ENCODE peak calls at places on chromosome 7, in six cellular contexts. Y, N, S, M, B and F are unnamed samples.

GRCh38 chr7:49580000-49580399 is 193.4 kb upstream of the VWC2 start:
- DNase-seq in Y (no peak), N (no peak), S (no peak), M (no peak), B (no peak), F (no peak)

GRCh38 chr7:29879609-29880008 is 73.3 kb downstream of the WIPF3 start:
- DNase-seq in Y (no peak), N (no peak), S (no peak), M (no peak), B (no peak), F (no peak)

GRCh38 chr7:151756076-151756731 is 120.7 kb downstream of the PRKAG2 start:
- DNase-seq in Y (no peak), N (no peak), S (no peak), M (peak), B (peak), F (no peak)

GRCh38 chr7:5397657-5398237 is 25.9 kb downstream of the TNRC18 start:
- DNase-seq in Y (no peak), N (peak), S (no peak), M (no peak), B (no peak), F (no peak)

GRCh38 chr7:157412021-157412443 is 75.2 kb downstream of the DNAJB6 start:
- DNase-seq in Y (no peak), N (no peak), S (no peak), M (peak), B (no peak), F (peak)

GRCh38 chr7:23680417-23681405 is 712 bp downstream of the FAM221A start:
- DNase-seq in Y (peak), N (peak), S (no peak), M (peak), B (peak), F (no peak)

GRCh38 chr7:44348300-44348699 is 22.9 kb upstream of the CAMK2B start:
- DNase-seq in Y (no peak), N (no peak), S (no peak), M (peak), B (no peak), F (no peak)

GRCh38 chr7:142523821-142524460 is 225.3 kb upstream of the PRSS1 start:
- DNase-seq in Y (no peak), N (no peak), S (no peak), M (no peak), B (no peak), F (no peak)

GRCh38 chr7:3154881-3155494 is 111.3 kb upstream of the CARD11 start:
- DNase-seq in Y (no peak), N (peak), S (no peak), M (peak), B (peak), F (no peak)

GRCh38 chr7:55366461-55367138 is 1.5 kb downstream of the LANCL2 start:
- DNase-seq in Y (no peak), N (peak), S (no peak), M (no peak), B (no peak), F (no peak)

GRCh38 chr7:84838857-84839256 is 348.0 kb downstream of the SEMA3D start:
- DNase-seq in Y (no peak), N (no peak), S (no peak), M (no peak), B (no peak), F (no peak)

GRCh38 chr7:11831383-11831726 is 643 bp downstream of the THSD7A start:
- DNase-seq in Y (no peak), N (no peak), S (no peak), M (peak), B (no peak), F (no peak)

GRCh38 chr7:2521952-2522591 is 2.5 kb downstream of the LFNG start:
- DNase-seq in Y (peak), N (peak), S (no peak), M (no peak), B (no peak), F (no peak)

GRCh38 chr7:23357190-23358093 is 58.3 kb downstream of the MALSU1 start:
- DNase-seq in Y (no peak), N (no peak), S (no peak), M (peak), B (no peak), F (no peak)

GRCh38 chr7:21243265-21243664 is 184.6 kb upstream of the SP4 start:
- DNase-seq in Y (no peak), N (no peak), S (no peak), M (no peak), B (no peak), F (no peak)

GRCh38 chr7:151940048-151940845 is 16.0 kb upstream of the GALNTL5 start:
- DNase-seq in Y (no peak), N (no peak), S (no peak), M (peak), B (no peak), F (no peak)

GRCh38 chr7:74657692-74658170 is at the start of gene GTF2I:
- DNase-seq in Y (peak), N (peak), S (no peak), M (no peak), B (no peak), F (no peak)

GRCh38 chr7:44079221-44080021 is 2.9 kb downstream of the POLM start:
- DNase-seq in Y (no peak), N (no peak), S (no peak), M (no peak), B (no peak), F (no peak)

DNA sequence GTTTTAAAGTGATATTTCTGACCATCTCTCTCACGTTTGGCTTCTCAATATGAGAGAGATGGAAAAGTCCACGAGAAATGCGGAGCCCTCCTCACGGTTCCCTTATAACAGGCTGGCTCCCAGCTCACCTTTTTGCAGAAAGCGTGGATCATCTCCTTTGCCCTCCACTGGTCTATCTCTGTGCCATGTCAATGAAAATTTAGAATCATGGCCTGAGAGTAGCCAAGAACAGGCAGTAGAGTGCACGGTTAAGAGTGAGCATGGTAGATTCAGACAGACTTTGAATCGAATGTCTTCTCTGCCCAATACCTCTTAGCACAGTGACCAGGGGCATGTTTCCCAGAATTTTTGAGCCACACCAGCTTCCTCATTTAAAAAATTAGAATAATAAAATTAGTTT is 1.1 kb downstream of the GIMAP7 start:
- DNase-seq in Y (no peak), N (no peak), S (no peak), M (no peak), B (no peak), F (no peak)
- H3K27ac ChIP-seq in Y (peak), N (peak), S (peak), M (no peak), B (peak), F (no peak)

DNA sequence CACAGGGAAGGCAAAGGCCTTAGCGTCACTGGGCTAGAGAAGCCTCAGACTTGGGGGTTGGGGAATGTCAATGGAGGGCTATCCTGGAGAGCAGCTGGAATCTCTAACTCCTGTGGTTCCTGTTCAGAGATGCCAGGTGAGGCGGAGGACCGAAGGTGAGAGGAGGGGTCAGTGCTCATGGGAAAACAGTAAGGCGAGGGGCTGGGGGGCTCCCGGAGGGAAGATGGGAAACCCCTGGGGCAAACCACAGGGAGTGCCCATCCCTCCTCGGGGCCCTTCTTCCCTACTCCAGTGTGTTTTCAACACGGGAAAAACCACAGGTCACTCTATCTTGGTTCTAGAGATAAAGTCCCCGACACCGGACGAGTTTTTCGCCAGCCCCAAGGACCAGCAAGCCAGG is 3.3 kb downstream of the LRCH4 start:
- DNase-seq in Y (no peak), N (no peak), S (no peak), M (no peak), B (no peak), F (no peak)
- H3K27ac ChIP-seq in Y (no peak), N (peak), S (peak), M (no peak), B (no peak), F (peak)

DNA sequence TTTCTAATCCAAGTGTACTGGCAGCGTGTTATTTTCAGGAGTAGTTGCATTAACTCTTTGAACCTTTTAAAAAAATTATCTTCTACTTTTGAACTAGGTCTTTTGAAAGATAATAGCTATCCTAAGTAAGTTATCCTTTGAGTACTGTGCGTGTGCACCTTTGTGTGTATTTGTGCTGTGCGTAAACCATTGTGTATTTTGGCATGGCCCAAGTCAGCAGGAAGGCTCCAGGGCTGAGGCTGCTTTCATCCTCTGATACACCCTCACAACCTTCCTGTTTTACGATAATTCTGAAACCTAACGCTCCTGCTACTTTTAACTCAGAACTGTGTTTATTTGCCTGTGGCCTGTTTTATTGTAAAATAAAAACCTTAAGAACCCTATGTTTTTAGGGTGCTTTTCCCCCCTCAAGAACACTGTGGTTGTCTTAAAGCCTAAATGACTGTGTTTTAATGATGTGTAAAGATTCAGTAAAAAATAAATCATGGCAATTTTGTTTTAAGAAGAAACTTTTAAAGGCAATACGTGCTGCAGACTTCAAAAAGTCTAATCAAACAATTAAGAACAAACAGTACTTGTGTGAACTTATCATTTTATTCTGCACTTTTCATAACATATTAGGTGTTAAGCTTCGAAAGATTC is 57.5 kb downstream of the HDAC9 start:
- DNase-seq in Y (no peak), N (no peak), S (no peak), M (no peak), B (no peak), F (no peak)
- H3K27ac ChIP-seq in Y (no peak), N (no peak), S (no peak), M (peak), B (no peak), F (no peak)

GRCh38 chr7:47991270-47991669 is 11.9 kb upstream of the HUS1 start:
- DNase-seq in Y (no peak), N (no peak), S (no peak), M (no peak), B (no peak), F (no peak)
- H3K27ac ChIP-seq in Y (peak), N (peak), S (peak), M (no peak), B (no peak), F (no peak)

GRCh38 chr7:122136639-122137253 is 7.3 kb downstream of the AASS start:
- DNase-seq in Y (no peak), N (no peak), S (no peak), M (peak), B (no peak), F (no peak)
- H3K27ac ChIP-seq in Y (peak), N (no peak), S (peak), M (peak), B (no peak), F (no peak)

GRCh38 chr7:148702876-148703670 is 4.4 kb downstream of the CUL1 start:
- DNase-seq in Y (no peak), N (no peak), S (no peak), M (peak), B (no peak), F (no peak)

GRCh38 chr7:148699024-148699771 is 495 bp downstream of the CUL1 start:
- DNase-seq in Y (peak), N (peak), S (no peak), M (peak), B (peak), F (no peak)

GRCh38 chr7:148700693-148701092 is 2.0 kb downstream of the CUL1 start:
- DNase-seq in Y (peak), N (peak), S (no peak), M (peak), B (no peak), F (no peak)

GRCh38 chr7:148699772-148700629 is 1.3 kb downstream of the CUL1 start:
- DNase-seq in Y (no peak), N (peak), S (no peak), M (peak), B (no peak), F (no peak)

DNA sequence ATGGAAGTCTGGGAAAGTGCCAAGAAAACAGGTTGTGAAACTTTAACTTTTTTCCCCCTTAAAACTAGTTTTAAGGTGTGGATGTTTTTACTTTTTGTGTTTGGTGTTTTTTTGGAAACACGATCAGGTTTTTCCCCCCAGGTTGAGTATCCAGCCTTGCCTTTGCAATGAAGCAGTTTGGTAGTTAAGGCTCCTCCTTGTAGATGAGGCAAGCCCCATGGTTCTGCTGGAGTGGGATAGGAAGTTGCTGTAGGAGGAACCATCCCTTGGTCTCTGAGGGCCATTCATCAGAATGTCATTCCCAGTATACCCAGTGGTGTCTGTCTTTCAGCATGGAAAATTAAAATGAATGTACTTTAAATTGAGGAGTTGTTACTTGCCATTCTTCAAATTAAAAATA is 2.7 kb downstream of the CUL1 start:
- DNase-seq in Y (no peak), N (no peak), S (no peak), M (no peak), B (no peak), F (no peak)
- H3K27ac ChIP-seq in Y (no peak), N (no peak), S (no peak), M (peak), B (no peak), F (no peak)

DNA sequence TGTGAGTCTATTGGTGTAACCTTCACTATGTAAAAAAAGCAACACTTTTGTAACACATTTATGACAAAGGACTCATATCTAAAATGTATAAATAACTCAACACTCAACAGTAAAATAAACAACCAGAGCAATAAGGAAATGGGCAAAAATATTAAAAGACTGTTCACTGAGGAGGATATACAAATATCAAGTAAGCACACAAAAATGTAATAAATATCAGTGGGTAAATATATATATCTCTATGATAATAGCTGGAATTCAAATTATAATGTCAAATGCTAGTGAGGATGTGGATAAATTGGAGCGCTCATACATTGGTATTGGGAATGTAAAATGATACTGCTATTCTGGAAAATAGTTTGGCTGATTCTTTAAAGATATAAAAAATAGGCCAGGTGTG is 53.0 kb downstream of the HDAC9 start:
- DNase-seq in Y (no peak), N (no peak), S (no peak), M (no peak), B (no peak), F (no peak)
- H3K27ac ChIP-seq in Y (no peak), N (no peak), S (no peak), M (no peak), B (no peak), F (no peak)

GRCh38 chr7:150382123-150382843 is 3.2 kb downstream of the ZNF775 start:
- DNase-seq in Y (no peak), N (peak), S (no peak), M (no peak), B (no peak), F (no peak)

GRCh38 chr7:150380463-150380862 is 1.3 kb downstream of the ZNF775 start:
- DNase-seq in Y (no peak), N (no peak), S (no peak), M (no peak), B (no peak), F (no peak)

GRCh38 chr7:150382844-150383225 is 3.7 kb downstream of the ZNF775 start:
- DNase-seq in Y (no peak), N (no peak), S (no peak), M (no peak), B (no peak), F (no peak)

GRCh38 chr7:150381096-150381495 is 2.0 kb downstream of the ZNF775 start:
- DNase-seq in Y (no peak), N (no peak), S (no peak), M (no peak), B (no peak), F (no peak)

GRCh38 chr7:150381785-150382122 is 2.6 kb downstream of the ZNF775 start:
- DNase-seq in Y (no peak), N (no peak), S (no peak), M (no peak), B (no peak), F (no peak)
- H3K27ac ChIP-seq in Y (no peak), N (peak), S (no peak), M (no peak), B (no peak), F (no peak)